ENCODE peak calls at places on chromosomes 7 and 10, in six cellular contexts. Y is mesendoderm, M is neuronal stem cell, V is IMR-90, X is mesenchymal stem cell, O is H1. L is an unnamed sample.

GRCh38 chr7:28369523-28369922 is 42.8 kb upstream of the CREB5 start:
- DNase-seq in V (no peak), M (no peak), O (no peak), Y (peak), X (no peak), L (no peak)

GRCh38 chr10:3757638-3758490 is 27.1 kb downstream of the KLF6 start:
- DNase-seq in M (no peak), V (no peak), Y (no peak), X (peak), O (no peak), L (peak)

GRCh38 chr7:96080021-96080420 is 241.9 kb downstream of the SLC25A13 start:
- DNase-seq in X (no peak), Y (no peak), V (peak), M (peak), O (no peak), L (no peak)

GRCh38 chr10:132535065-132535651 is 2.4 kb upstream of the INPP5A start:
- DNase-seq in V (no peak), M (no peak), O (no peak), Y (no peak), X (no peak), L (no peak)

GRCh38 chr7:40403664-40404476 is 269.1 kb downstream of the SUGCT start:
- DNase-seq in Y (no peak), V (no peak), O (no peak), M (no peak), X (no peak), L (no peak)

GRCh38 chr10:69443354-69443753 is 7.9 kb upstream of the TSPAN15 start:
- DNase-seq in M (no peak), Y (no peak), O (no peak), V (no peak), X (no peak), L (no peak)

GRCh38 chr10:92413011-92413410 is 122.0 kb downstream of the MARCHF5 start:
- DNase-seq in Y (no peak), V (no peak), X (no peak), O (no peak), M (no peak), L (no peak)

GRCh38 chr10:44198780-44199097 is 186.2 kb downstream of the CXCL12 start:
- DNase-seq in V (no peak), X (no peak), Y (no peak), M (no peak), O (no peak), L (no peak)

GRCh38 chr10:79405221-79405994 is 40.0 kb downstream of the ZCCHC24 start:
- DNase-seq in V (no peak), Y (no peak), O (no peak), M (no peak), X (peak), L (no peak)

GRCh38 chr10:75492151-75492550 is 60.7 kb downstream of the LRMDA start:
- DNase-seq in X (no peak), Y (peak), V (no peak), O (no peak), M (no peak), L (no peak)

GRCh38 chr10:114100848-114101741 is 57.4 kb downstream of the ADRB1 start:
- DNase-seq in X (peak), M (no peak), Y (peak), V (peak), O (peak), L (no peak)

GRCh38 chr10:60981012-60981411 is 37.0 kb upstream of the RHOBTB1 start:
- DNase-seq in V (peak), O (no peak), X (no peak), Y (no peak), M (no peak), L (no peak)

GRCh38 chr7:32079530-32079929 is 9.3 kb upstream of the PDE1C start:
- DNase-seq in M (no peak), O (no peak), X (no peak), V (no peak), Y (no peak), L (no peak)

GRCh38 chr7:157907998-157908782 is 571.4 kb downstream of the DNAJB6 start:
- DNase-seq in X (no peak), M (no peak), V (no peak), O (no peak), Y (no peak), L (peak)

DNA sequence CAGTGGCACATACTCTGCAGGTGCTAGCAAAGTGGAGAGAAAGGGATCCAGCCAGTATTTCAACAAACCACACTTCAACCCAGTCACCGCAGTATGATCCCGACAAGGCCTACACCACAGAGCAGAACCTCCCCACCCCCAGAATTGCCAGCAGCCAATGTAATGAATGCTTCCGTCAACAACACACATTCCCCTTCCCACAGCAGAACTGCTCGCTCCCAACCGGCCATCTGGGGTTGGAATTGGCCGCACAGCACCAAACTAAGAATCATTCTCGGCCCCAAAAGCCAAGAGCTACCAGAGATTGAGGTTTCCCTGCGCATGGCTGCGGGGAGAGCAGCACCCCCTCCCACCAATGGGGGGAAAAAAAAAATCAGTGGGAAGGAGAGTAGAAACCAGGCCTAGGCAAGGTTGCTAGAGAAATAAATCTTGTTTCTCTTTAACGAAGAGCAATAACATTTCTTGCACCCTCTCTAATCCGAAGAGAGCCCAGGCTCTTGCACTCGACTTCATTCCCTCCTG is 1.1 kb downstream of the WASL start:
- DNase-seq in O (peak), M (peak), X (peak), Y (peak), V (peak), L (peak)
- H2BK5ac ChIP-seq in O (peak), M (no peak), X (no peak), Y (peak), V (peak), L (no peak)

DNA sequence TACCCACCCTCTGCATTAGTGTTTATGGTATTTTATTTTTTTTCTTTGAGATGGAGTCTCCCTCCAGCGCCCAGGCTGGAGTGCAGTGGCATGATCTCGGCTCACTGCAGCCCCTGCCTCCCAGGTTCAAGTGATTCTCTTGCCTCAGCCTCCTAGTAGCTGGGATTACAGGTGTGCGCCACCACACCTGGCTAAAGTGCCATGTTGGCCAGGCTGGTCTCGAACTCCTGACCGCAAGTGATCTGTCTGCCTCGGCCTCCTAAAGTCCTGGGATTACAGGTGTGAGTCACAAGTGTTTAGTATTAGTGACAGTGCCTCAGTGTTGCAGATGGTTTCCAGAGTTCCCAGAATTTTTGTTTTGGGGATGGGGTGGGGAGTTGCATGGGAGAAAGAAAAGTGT is 120.3 kb downstream of the NPY start:
- DNase-seq in Y (no peak), V (no peak), O (no peak), M (no peak), X (no peak), L (no peak)
- H2BK15ac ChIP-seq in Y (no peak), V (no peak), O (no peak), M (no peak), X (no peak), L (no peak)

DNA sequence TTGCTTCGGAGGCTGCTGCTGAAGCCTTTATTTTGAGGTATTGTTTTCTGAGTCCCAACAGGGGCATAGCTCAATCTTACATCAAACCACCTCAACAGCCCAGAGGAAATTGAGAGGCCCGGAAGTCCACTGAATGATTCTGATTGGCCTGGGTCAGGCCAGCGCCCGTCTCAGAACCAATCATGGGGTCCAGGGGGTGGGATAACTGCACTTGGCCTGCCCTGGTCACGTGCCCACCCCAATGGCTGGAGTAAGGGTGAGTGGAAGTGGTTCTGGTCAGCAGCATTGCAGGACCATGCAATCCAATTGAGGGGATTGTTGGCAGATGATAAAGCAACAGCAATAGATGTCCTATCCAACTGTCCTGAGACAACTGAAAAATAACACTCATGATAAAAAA is 190.6 kb downstream of the HERPUD2 start:
- DNase-seq in V (no peak), O (no peak), M (no peak), X (no peak), Y (no peak), L (no peak)
- H2BK5ac ChIP-seq in V (no peak), O (no peak), M (no peak), X (no peak), Y (no peak), L (no peak)

GRCh38 chr7:102424129-102424551 is 9.2 kb upstream of the ORAI2 start:
- DNase-seq in O (no peak), V (no peak), M (no peak), Y (peak), X (no peak), L (peak)
- H2BK15ac ChIP-seq in O (no peak), V (no peak), M (no peak), Y (no peak), X (no peak), L (no peak)

DNA sequence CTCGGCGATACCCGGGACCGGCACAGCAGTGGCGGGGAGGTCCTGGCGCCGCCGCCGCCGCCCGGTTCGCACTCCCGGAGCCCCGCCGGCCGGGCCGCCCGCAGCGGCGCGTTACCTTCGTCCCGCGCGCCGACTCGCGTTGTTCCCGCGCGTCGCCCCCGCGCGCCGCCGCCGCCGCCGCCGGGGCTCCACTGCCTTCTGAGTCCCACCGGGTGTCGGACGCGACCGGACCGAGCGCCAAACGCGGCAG is at the start of gene EZH2:
- DNase-seq in O (no peak), V (no peak), X (no peak), M (no peak), Y (no peak), L (no peak)
- H2BK5ac ChIP-seq in O (no peak), V (peak), X (no peak), M (peak), Y (no peak), L (no peak)

DNA sequence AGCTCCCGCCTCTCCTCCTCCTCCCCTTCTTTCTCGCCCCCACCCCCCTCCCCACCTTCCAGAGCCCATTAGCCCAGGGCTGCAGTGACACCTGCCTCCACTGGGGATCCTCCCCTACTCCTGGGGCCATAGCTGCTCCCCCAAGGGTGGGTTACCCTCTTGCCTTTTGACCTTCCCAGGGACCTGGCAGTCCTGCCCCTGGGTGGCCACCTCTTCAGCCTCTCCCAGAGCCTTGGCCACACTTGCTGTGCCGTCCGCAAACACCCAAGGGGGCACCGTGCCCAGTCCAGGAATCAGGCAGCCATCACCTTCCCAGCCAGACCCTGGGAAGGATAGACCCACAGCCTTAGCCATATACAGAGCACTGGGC is 19.8 kb upstream of the CLDN4 start:
- DNase-seq in V (no peak), Y (no peak), O (peak), X (no peak), M (no peak), L (peak)
- H2BK15ac ChIP-seq in V (no peak), Y (no peak), O (peak), X (no peak), M (peak), L (no peak)

GRCh38 chr10:102775973-102776669 is 32.4 kb downstream of the WBP1L start:
- DNase-seq in O (no peak), V (peak), X (peak), M (no peak), Y (peak), L (peak)
- H2BK5ac ChIP-seq in O (peak), V (peak), X (peak), M (no peak), Y (peak), L (no peak)

GRCh38 chr7:12239821-12240220 is 28.7 kb downstream of the TMEM106B start:
- DNase-seq in X (no peak), O (no peak), V (no peak), M (no peak), Y (no peak), L (no peak)

GRCh38 chr7:12235970-12236369 is 24.9 kb downstream of the TMEM106B start:
- DNase-seq in M (no peak), X (no peak), Y (no peak), V (no peak), O (no peak), L (no peak)

GRCh38 chr7:12234334-12234733 is 23.2 kb downstream of the TMEM106B start:
- DNase-seq in M (no peak), V (no peak), Y (no peak), X (no peak), O (no peak), L (no peak)

GRCh38 chr7:12233175-12233574 is 22.1 kb downstream of the TMEM106B start:
- DNase-seq in O (no peak), V (no peak), Y (no peak), X (no peak), M (no peak), L (no peak)

DNA sequence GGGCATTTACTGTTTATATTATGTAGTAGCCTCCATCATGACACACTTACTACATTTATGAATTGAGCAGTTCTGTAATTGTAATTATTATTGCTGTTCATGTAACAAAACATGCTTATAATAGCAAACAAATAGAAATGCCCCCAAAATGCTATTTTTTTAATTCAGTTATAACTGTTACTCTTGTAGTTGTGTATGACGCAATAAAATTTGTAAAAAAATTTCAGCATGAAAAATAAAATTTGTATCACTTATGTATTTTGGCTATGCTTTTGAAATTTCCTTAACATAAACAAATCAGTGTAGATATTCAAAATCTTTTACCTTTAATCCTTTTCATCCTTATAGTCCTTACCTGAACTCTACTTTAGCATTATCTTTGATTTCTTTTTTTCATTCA is 25.9 kb downstream of the TMEM106B start:
- DNase-seq in Y (no peak), V (no peak), X (no peak), O (no peak), M (no peak), L (no peak)
- H2BK15ac ChIP-seq in Y (no peak), V (no peak), X (no peak), O (no peak), M (no peak), L (no peak)

DNA sequence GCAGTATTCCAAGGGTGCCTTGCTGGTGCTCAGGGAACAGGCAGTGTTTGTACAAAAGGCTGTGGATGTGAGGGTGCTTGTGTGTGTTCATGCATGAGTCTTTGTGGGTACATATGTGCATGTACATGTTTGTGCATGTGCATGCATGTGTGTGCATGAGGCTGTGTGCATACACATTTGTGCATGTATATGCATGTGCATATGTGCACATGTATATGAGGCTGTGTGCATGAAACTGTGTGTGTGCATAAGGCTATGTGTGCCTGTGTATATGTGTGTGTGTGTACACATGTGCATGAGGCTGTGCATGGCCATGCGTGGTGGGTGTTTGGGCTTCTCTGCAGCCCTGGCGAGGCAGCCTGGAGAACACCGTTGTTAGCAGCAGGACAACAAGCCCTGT is 207.7 kb upstream of the ADCY1 start:
- DNase-seq in X (no peak), V (no peak), Y (no peak), M (no peak), O (no peak), L (no peak)
- H2BK5ac ChIP-seq in X (no peak), V (no peak), Y (no peak), M (no peak), O (no peak), L (no peak)

DNA sequence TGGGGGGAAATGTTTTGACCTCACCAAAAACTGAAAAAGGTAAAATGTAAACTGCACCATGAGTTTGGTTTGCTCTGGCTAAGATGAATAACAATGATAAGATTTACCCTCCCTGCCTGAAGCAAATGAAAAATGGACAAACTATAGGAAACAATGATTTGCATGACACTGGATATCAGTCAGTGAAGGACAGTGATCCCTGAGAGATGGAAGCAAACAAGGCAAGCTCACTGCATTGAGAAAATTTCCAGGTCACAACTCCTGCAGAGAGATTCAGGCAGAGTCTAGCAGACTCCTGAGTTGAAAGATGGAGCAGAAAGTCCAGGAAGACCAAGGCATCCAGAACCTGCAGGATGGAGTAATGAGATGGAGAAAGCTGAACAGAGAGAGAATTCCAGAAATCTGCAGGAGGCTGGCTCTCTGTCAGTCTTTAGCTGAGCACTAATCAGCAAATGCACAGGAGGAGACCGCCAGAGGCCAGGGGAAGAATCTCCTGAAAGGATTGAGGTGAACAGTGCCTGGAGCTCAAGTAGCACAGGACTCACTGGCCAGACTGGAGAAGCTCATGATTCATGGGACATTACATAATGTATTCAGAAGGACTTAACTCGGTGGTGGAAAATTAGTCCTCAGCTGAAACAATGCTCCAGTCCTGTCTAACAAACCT is 51.2 kb upstream of the PALS2 start:
- DNase-seq in M (peak), V (no peak), O (no peak), X (no peak), Y (peak), L (no peak)
- H2BK15ac ChIP-seq in M (no peak), V (no peak), O (no peak), X (no peak), Y (no peak), L (no peak)